ENCODE peak calls at places on chromosomes 5 and 9, in five cellular contexts. A is Right ventricle myocardium superior, G is T-helper 9 cell, U is NCI-H1694 treated with DMSO at 0.1 percent for 48 hours, S is pons. N is an unnamed sample.

GRCh38 chr5:32501623-32502022 is 57.1 kb upstream of the ZFR start:
- DNase-seq in U (no peak), G (no peak), S (no peak), A (no peak), N (no peak)

GRCh38 chr9:120708526-120709224 is 5.6 kb downstream of the MEGF9 start:
- DNase-seq in S (no peak), A (no peak), U (no peak), G (no peak), N (no peak)

GRCh38 chr5:17360879-17361278 is 137.2 kb upstream of the TAF11L2 start:
- DNase-seq in U (no peak), S (no peak), G (no peak), A (no peak), N (no peak)

GRCh38 chr5:177098103-177098771 is 11.5 kb downstream of the FGFR4 start:
- DNase-seq in G (no peak), A (no peak), U (no peak), S (no peak), N (no peak)

GRCh38 chr9:20224756-20225155 is 397.5 kb downstream of the MLLT3 start:
- DNase-seq in G (no peak), S (no peak), A (no peak), U (no peak), N (no peak)

GRCh38 chr5:1178529-1179382 is 22.6 kb upstream of the SLC6A19 start:
- DNase-seq in A (peak), S (no peak), U (no peak), G (no peak), N (no peak)

GRCh38 chr9:3936520-3937235 is 363.2 kb downstream of the GLIS3 start:
- DNase-seq in G (no peak), A (peak), U (peak), S (no peak), N (no peak)

GRCh38 chr5:137932800-137933199 is 43.5 kb downstream of the PKD2L2 start:
- DNase-seq in S (no peak), A (no peak), G (no peak), U (no peak), N (no peak)

GRCh38 chr5:172444110-172444510 is 10.2 kb downstream of the SH3PXD2B start:
- DNase-seq in S (no peak), U (no peak), A (no peak), G (no peak), N (no peak)

GRCh38 chr5:146722361-146722779 is 156.2 kb downstream of the PPP2R2B start:
- DNase-seq in S (no peak), U (no peak), A (no peak), G (no peak), N (no peak)

GRCh38 chr5:132410451-132411381 is 41.2 kb downstream of the SLC22A5 start:
- DNase-seq in U (peak), S (peak), G (peak), A (peak), N (peak)

GRCh38 chr5:42387563-42387962 is 35.7 kb upstream of the GHR start:
- DNase-seq in A (no peak), U (no peak), S (no peak), G (no peak), N (no peak)

N was measured in sigmoid colon.